ENCODE peak calls at places on chromosomes 6 and 20, in six cellular contexts. X is OCI-LY7, D is IMR-90, H is tibial artery, P is hepatocyte, R is A673. V is an unnamed sample.
A peak's percentile ranks its signal among the peaks of the same experiment; 100 is the strongest.

GRCh38 chr6:132199343-132199742 is 201.9 kb downstream of the MOXD1 start:
- DNase-seq in X (no peak), D (peak; percentile 90), H (no peak), P (no peak), R (no peak), V (peak; percentile 4)

GRCh38 chr20:39988991-39989390 is 700.0 kb downstream of the MAFB start:
- DNase-seq in P (no peak), X (no peak), H (no peak), R (no peak), D (no peak), V (no peak)

GRCh38 chr20:13870349-13870748 is 85.5 kb downstream of the NDUFAF5 start:
- DNase-seq in R (no peak), H (no peak), D (no peak), P (no peak), X (no peak), V (no peak)

GRCh38 chr20:41098703-41099250 is 38.6 kb upstream of the PLCG1 start:
- DNase-seq in P (no peak), H (no peak), X (no peak), R (peak; percentile 17), D (peak; percentile 73), V (no peak)

GRCh38 chr20:22490287-22491187 is 93.8 kb downstream of the FOXA2 start:
- DNase-seq in P (peak; percentile 92), D (no peak), R (no peak), X (no peak), H (no peak), V (no peak)

GRCh38 chr6:108171291-108171917 is 5.6 kb downstream of the NR2E1 start:
- DNase-seq in H (no peak), X (no peak), P (no peak), R (no peak), D (no peak), V (no peak)

GRCh38 chr6:157442296-157442695 is 61.3 kb downstream of the ZDHHC14 start:
- DNase-seq in X (no peak), P (no peak), R (peak; percentile 17), D (peak; percentile 55), H (no peak), V (no peak)

GRCh38 chr6:82371799-82372508 is 8.3 kb downstream of the TPBG start:
- DNase-seq in D (peak; percentile 72), H (no peak), X (no peak), P (no peak), R (peak; percentile 36), V (no peak)

GRCh38 chr6:134546962-134547645 is 229.2 kb upstream of the SGK1 start:
- DNase-seq in D (no peak), H (no peak), R (no peak), P (no peak), X (no peak), V (no peak)

GRCh38 chr6:152648090-152648489 is 10.9 kb upstream of the SYNE1 start:
- DNase-seq in X (no peak), H (no peak), R (no peak), P (no peak), D (peak; percentile 63), V (no peak)

GRCh38 chr20:6562111-6562510 is 205.4 kb upstream of the BMP2 start:
- DNase-seq in H (no peak), X (no peak), R (no peak), P (peak; percentile 21), D (peak; percentile 88), V (peak; percentile 27)

GRCh38 chr6:127404133-127404532 is 55.1 kb downstream of the KIAA0408 start:
- DNase-seq in X (no peak), P (no peak), D (no peak), R (no peak), H (no peak), V (no peak)

GRCh38 chr6:35048031-35048613 is 93.0 kb downstream of the TCP11 start:
- DNase-seq in P (peak; percentile 32), X (no peak), H (peak; percentile 45), D (no peak), R (no peak), V (peak; percentile 88)

GRCh38 chr6:35046098-35046497 is 95.0 kb downstream of the TCP11 start:
- DNase-seq in X (no peak), D (no peak), H (no peak), R (no peak), P (no peak), V (no peak)

GRCh38 chr6:35047265-35048011 is 93.7 kb downstream of the TCP11 start:
- DNase-seq in R (peak; percentile 78), H (peak; percentile 55), P (no peak), D (peak; percentile 71), X (no peak), V (no peak)

GRCh38 chr6:35048631-35049083 is 92.5 kb downstream of the TCP11 start:
- DNase-seq in P (peak; percentile 50), R (no peak), D (peak; percentile 94), X (peak; percentile 10), H (peak; percentile 54), V (peak; percentile 90)

GRCh38 chr6:35046862-35047261 is 94.3 kb downstream of the TCP11 start:
- DNase-seq in D (no peak), X (no peak), R (peak; percentile 72), P (no peak), H (peak; percentile 14), V (no peak)
- H3K4me3 ChIP-seq in D (no peak overlapping the region), X (no peak overlapping the region), R (no peak overlapping the region), P (no peak overlapping the region), H (no peak overlapping the region), V (no peak overlapping the region)

GRCh38 chr6:56520218-56520617 is 122.5 kb downstream of the DST start:
- DNase-seq in P (no peak), R (no peak), H (no peak), D (no peak), X (no peak), V (no peak)

GRCh38 chr6:56517155-56517745 is 125.4 kb downstream of the DST start:
- DNase-seq in P (no peak), X (no peak), D (peak; percentile 84), R (no peak), H (no peak), V (no peak)

GRCh38 chr6:56521454-56521853 is 121.2 kb downstream of the DST start:
- DNase-seq in R (no peak), X (no peak), D (peak; percentile 73), H (no peak), P (no peak), V (no peak)

GRCh38 chr6:56521988-56522387 is 120.7 kb downstream of the DST start:
- DNase-seq in P (no peak), R (no peak), X (no peak), D (peak; percentile 39), H (no peak), V (no peak)

DNA sequence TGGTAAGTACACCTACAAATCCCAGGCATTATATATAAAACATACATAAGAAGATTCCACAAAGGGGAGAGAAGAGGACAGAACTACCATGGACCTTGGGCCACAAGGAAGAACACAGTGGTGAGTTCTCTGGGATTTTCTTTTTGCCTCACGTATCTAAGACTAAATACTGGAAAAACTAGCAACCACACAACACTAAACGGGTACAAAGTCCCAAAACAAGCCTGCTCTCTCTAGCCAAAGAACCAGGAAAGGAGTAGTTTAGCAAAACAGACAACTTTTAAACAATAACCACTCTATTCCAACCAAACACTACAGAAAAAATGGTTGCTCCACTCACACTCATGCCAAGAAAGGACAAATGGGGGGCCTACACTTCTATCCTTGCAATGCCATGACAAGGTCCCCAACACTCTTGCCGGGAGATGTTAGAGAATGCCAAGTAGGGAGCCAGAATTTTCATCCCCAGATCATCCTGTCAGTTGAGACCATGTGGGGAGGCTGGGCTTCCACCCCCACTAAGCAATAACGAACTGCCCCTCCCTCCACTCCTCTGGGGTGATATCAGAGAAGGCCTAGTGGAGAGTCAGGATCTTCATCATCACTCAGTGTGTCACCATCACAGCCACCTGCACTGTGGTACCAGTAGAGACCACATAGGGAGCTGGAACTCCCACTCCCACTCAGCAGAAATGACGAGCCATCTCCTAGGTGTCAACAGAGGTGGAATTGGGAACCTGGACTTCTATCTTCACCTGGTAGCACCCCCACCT is 123.5 kb downstream of the DST start:
- DNase-seq in D (no peak), H (no peak), R (no peak), P (no peak), X (no peak), V (no peak)
- H3K4me1 ChIP-seq in D (peaks cover 19% of the 10 kb centered on the region), H (no peaks in the 10 kb centered on the region), R (peaks cover 8% of the 10 kb centered on the region), P (peaks cover 31% of the 10 kb centered on the region), X (peaks cover 17% of the 10 kb centered on the region), V (peaks cover 10% of the 10 kb centered on the region)

DNA sequence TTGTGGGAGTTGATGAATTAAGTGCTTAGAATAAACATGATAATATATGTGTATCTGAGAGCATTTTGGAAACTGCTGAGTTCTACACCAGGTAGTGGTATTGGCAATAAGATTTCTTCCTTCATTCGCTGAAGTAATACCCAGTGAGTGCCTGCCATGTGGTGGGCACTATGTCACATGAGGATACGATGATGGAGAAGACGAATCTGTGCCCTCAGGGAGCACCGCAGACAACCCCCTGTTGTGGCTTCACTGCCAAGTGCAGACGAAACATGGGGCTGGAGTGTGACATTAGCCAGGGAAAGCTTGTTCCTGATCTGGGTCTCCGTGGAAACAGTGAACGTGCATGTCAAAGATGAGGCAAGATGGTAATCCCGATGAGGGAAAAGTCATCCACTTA is 7.9 kb downstream of the ZNF76 start:
- DNase-seq in X (no peak), H (no peak), D (no peak), P (no peak), R (no peak), V (no peak)
- H3K9me3 ChIP-seq in X (no peaks in the 10 kb centered on the region), H (no peaks in the 10 kb centered on the region), D (no peaks in the 10 kb centered on the region), P (no peaks in the 10 kb centered on the region), R (no peaks in the 10 kb centered on the region), V (no peaks in the 10 kb centered on the region)

GRCh38 chr20:62175711-62176110 is 7.1 kb upstream of the MTG2 start:
- DNase-seq in R (no peak), P (no peak), X (no peak), H (no peak), D (no peak), V (no peak)
- H3K4me3 ChIP-seq in R (no peak overlapping the region), P (no peak overlapping the region), X (no peak overlapping the region), H (no peak overlapping the region), D (no peak overlapping the region), V (no peak overlapping the region)

GRCh38 chr6:142374090-142374783 is 72.4 kb downstream of the ADGRG6 start:
- DNase-seq in D (no peak), P (no peak), R (no peak), X (no peak), H (no peak), V (no peak)
- H3K4me1 ChIP-seq in D (peaks cover 17% of the 10 kb centered on the region), P (peaks cover 62% of the 10 kb centered on the region), R (peaks cover 33% of the 10 kb centered on the region), X (no peaks in the 10 kb centered on the region), H (no peaks in the 10 kb centered on the region), V (peaks cover 28% of the 10 kb centered on the region)

DNA sequence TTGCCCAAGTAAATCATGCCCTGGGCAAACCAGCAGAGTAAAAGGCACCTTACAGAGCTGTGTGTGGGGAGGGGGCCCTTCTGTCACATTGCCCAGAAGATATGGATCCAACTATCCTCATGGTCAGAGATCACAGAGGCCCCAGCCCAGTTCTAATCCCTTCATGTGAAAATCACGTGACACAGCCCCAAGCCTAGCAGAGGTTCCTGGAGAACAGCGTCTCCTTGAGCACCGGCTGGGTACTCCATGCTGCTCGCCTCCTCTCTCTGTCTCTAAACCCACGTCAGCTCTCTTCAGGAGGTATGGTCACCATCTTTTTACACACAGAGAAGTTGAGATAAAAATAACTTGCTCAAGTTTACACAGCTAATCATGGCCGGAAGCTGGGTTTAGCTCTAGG is 230.2 kb downstream of the ANKRD60 start:
- DNase-seq in D (no peak), R (no peak), X (no peak), P (no peak), H (no peak), V (no peak)
- H3K9me3 ChIP-seq in D (no peaks in the 10 kb centered on the region), R (no peaks in the 10 kb centered on the region), X (no peaks in the 10 kb centered on the region), P (no peaks in the 10 kb centered on the region), H (no peaks in the 10 kb centered on the region), V (no peaks in the 10 kb centered on the region)

GRCh38 chr6:29926081-29926794 is 16.1 kb upstream of the HLA-A start:
- DNase-seq in P (peak; percentile 30), H (no peak), X (no peak), R (no peak), D (peak; percentile 32), V (no peak)
- H3K4me3 ChIP-seq in P (peak overlapping the region; percentile 26), H (peak overlapping the region; percentile 56), X (peak overlapping the region; percentile 62), R (peak overlapping the region; percentile 58), D (peak overlapping the region; percentile 89), V (no peak overlapping the region)

GRCh38 chr6:123263981-123264380 is 267.9 kb downstream of the CLVS2 start:
- DNase-seq in R (no peak), X (no peak), D (no peak), H (no peak), P (no peak), V (no peak)
- H3K4me1 ChIP-seq in R (no peaks in the 10 kb centered on the region), X (no peaks in the 10 kb centered on the region), D (no peaks in the 10 kb centered on the region), H (no peaks in the 10 kb centered on the region), P (no peaks in the 10 kb centered on the region), V (no peaks in the 10 kb centered on the region)